ENCODE peak calls at places on chromosomes 5 and 9, in nine cellular contexts. One of them, this sample, is unnamed.

GRCh38 chr5:88821161-88821560 is 61.8 kb downstream of the MEF2C start:
- DNase-seq in stimulated activated CD8-positive, alpha-beta memory T cell treated with anti-CD3 and anti-CD28 coated beads, Interleukin-15, amount 100 ng/mL, for 1 hour: no peak
- DNase-seq in H54: no peak
- DNase-seq in mesothelial cell of epicardium: no peak
- DNase-seq in central memory CD4-positive, alpha-beta T cell: no peak
- DNase-seq in NCI-H69: no peak
- DNase-seq in GM03348: no peak
- DNase-seq in endodermal cell: no peak
- DNase-seq in WTC11: no peak
- DNase-seq in this sample: no peak

GRCh38 chr5:102910240-102911226 is 155.4 kb downstream of the PAM start:
- DNase-seq in stimulated activated CD8-positive, alpha-beta memory T cell treated with anti-CD3 and anti-CD28 coated beads, Interleukin-15, amount 100 ng/mL, for 1 hour: no peak
- DNase-seq in H54: peak; percentile 3
- DNase-seq in mesothelial cell of epicardium: no peak
- DNase-seq in central memory CD4-positive, alpha-beta T cell: no peak
- DNase-seq in NCI-H69: peak; percentile 67
- DNase-seq in GM03348: no peak
- DNase-seq in endodermal cell: no peak
- DNase-seq in WTC11: no peak
- DNase-seq in this sample: no peak

GRCh38 chr5:83059341-83059740 is 17.9 kb downstream of the TMEM167A start:
- DNase-seq in stimulated activated CD8-positive, alpha-beta memory T cell treated with anti-CD3 and anti-CD28 coated beads, Interleukin-15, amount 100 ng/mL, for 1 hour: no peak
- DNase-seq in H54: no peak
- DNase-seq in mesothelial cell of epicardium: no peak
- DNase-seq in central memory CD4-positive, alpha-beta T cell: no peak
- DNase-seq in NCI-H69: no peak
- DNase-seq in GM03348: no peak
- DNase-seq in endodermal cell: no peak
- DNase-seq in WTC11: no peak
- DNase-seq in this sample: no peak

GRCh38 chr9:130320697-130321080 is 55.1 kb downstream of the HMCN2 start:
- DNase-seq in stimulated activated CD8-positive, alpha-beta memory T cell treated with anti-CD3 and anti-CD28 coated beads, Interleukin-15, amount 100 ng/mL, for 1 hour: no peak
- DNase-seq in H54: no peak
- DNase-seq in mesothelial cell of epicardium: no peak
- DNase-seq in central memory CD4-positive, alpha-beta T cell: no peak
- DNase-seq in NCI-H69: no peak
- DNase-seq in GM03348: no peak
- DNase-seq in endodermal cell: peak; percentile 88
- DNase-seq in WTC11: peak; percentile 77
- DNase-seq in this sample: no peak

GRCh38 chr5:54251981-54252380 is 58.4 kb downstream of the ARL15 start:
- DNase-seq in stimulated activated CD8-positive, alpha-beta memory T cell treated with anti-CD3 and anti-CD28 coated beads, Interleukin-15, amount 100 ng/mL, for 1 hour: no peak
- DNase-seq in H54: no peak
- DNase-seq in mesothelial cell of epicardium: no peak
- DNase-seq in central memory CD4-positive, alpha-beta T cell: no peak
- DNase-seq in NCI-H69: peak; percentile 66
- DNase-seq in GM03348: no peak
- DNase-seq in endodermal cell: no peak
- DNase-seq in WTC11: no peak
- DNase-seq in this sample: no peak

GRCh38 chr5:69046375-69046957 is 47.3 kb upstream of the SLC30A5 start:
- DNase-seq in stimulated activated CD8-positive, alpha-beta memory T cell treated with anti-CD3 and anti-CD28 coated beads, Interleukin-15, amount 100 ng/mL, for 1 hour: no peak
- DNase-seq in H54: no peak
- DNase-seq in mesothelial cell of epicardium: no peak
- DNase-seq in central memory CD4-positive, alpha-beta T cell: no peak
- DNase-seq in NCI-H69: peak; percentile 46
- DNase-seq in GM03348: no peak
- DNase-seq in endodermal cell: no peak
- DNase-seq in WTC11: no peak
- DNase-seq in this sample: no peak

GRCh38 chr9:116417464-116417863 is 263.9 kb downstream of the PAPPA start:
- DNase-seq in stimulated activated CD8-positive, alpha-beta memory T cell treated with anti-CD3 and anti-CD28 coated beads, Interleukin-15, amount 100 ng/mL, for 1 hour: no peak
- DNase-seq in H54: no peak
- DNase-seq in mesothelial cell of epicardium: no peak
- DNase-seq in central memory CD4-positive, alpha-beta T cell: no peak
- DNase-seq in NCI-H69: no peak
- DNase-seq in GM03348: no peak
- DNase-seq in endodermal cell: no peak
- DNase-seq in WTC11: no peak
- DNase-seq in this sample: no peak

GRCh38 chr5:136057401-136057951 is 28.7 kb downstream of the TGFBI start:
- DNase-seq in stimulated activated CD8-positive, alpha-beta memory T cell treated with anti-CD3 and anti-CD28 coated beads, Interleukin-15, amount 100 ng/mL, for 1 hour: no peak
- DNase-seq in H54: no peak
- DNase-seq in mesothelial cell of epicardium: no peak
- DNase-seq in central memory CD4-positive, alpha-beta T cell: no peak
- DNase-seq in NCI-H69: no peak
- DNase-seq in GM03348: no peak
- DNase-seq in endodermal cell: no peak
- DNase-seq in WTC11: no peak
- DNase-seq in this sample: no peak

GRCh38 chr5:151212361-151212899 is 11.5 kb downstream of the CCDC69 start:
- DNase-seq in stimulated activated CD8-positive, alpha-beta memory T cell treated with anti-CD3 and anti-CD28 coated beads, Interleukin-15, amount 100 ng/mL, for 1 hour: no peak
- DNase-seq in H54: no peak
- DNase-seq in mesothelial cell of epicardium: no peak
- DNase-seq in central memory CD4-positive, alpha-beta T cell: no peak
- DNase-seq in NCI-H69: no peak
- DNase-seq in GM03348: no peak
- DNase-seq in endodermal cell: peak; percentile 22
- DNase-seq in WTC11: no peak
- DNase-seq in this sample: no peak

GRCh38 chr5:81838307-81838906 is 87.5 kb upstream of the SSBP2 start:
- DNase-seq in stimulated activated CD8-positive, alpha-beta memory T cell treated with anti-CD3 and anti-CD28 coated beads, Interleukin-15, amount 100 ng/mL, for 1 hour: no peak
- DNase-seq in H54: no peak
- DNase-seq in mesothelial cell of epicardium: no peak
- DNase-seq in central memory CD4-positive, alpha-beta T cell: peak; percentile 31
- DNase-seq in NCI-H69: peak; percentile 79
- DNase-seq in GM03348: peak; percentile 49
- DNase-seq in endodermal cell: peak; percentile 79
- DNase-seq in WTC11: no peak
- DNase-seq in this sample: peak; percentile 31

GRCh38 chr9:79900754-79901153 is 329.0 kb downstream of the TLE4 start:
- DNase-seq in stimulated activated CD8-positive, alpha-beta memory T cell treated with anti-CD3 and anti-CD28 coated beads, Interleukin-15, amount 100 ng/mL, for 1 hour: no peak
- DNase-seq in H54: no peak
- DNase-seq in mesothelial cell of epicardium: no peak
- DNase-seq in central memory CD4-positive, alpha-beta T cell: no peak
- DNase-seq in NCI-H69: no peak
- DNase-seq in GM03348: no peak
- DNase-seq in endodermal cell: no peak
- DNase-seq in WTC11: no peak
- DNase-seq in this sample: no peak

GRCh38 chr9:78786794-78787193 is 489.9 kb downstream of the PSAT1 start:
- DNase-seq in stimulated activated CD8-positive, alpha-beta memory T cell treated with anti-CD3 and anti-CD28 coated beads, Interleukin-15, amount 100 ng/mL, for 1 hour: no peak
- DNase-seq in H54: peak; percentile 38
- DNase-seq in mesothelial cell of epicardium: no peak
- DNase-seq in central memory CD4-positive, alpha-beta T cell: no peak
- DNase-seq in NCI-H69: no peak
- DNase-seq in GM03348: peak; percentile 42
- DNase-seq in endodermal cell: no peak
- DNase-seq in WTC11: no peak
- DNase-seq in this sample: no peak

GRCh38 chr9:38619556-38620447 is 594 bp downstream of the ANKRD18A start:
- DNase-seq in stimulated activated CD8-positive, alpha-beta memory T cell treated with anti-CD3 and anti-CD28 coated beads, Interleukin-15, amount 100 ng/mL, for 1 hour: no peak
- DNase-seq in H54: no peak
- DNase-seq in mesothelial cell of epicardium: no peak
- DNase-seq in central memory CD4-positive, alpha-beta T cell: peak; percentile 8
- DNase-seq in NCI-H69: peak; percentile 71
- DNase-seq in GM03348: no peak
- DNase-seq in endodermal cell: peak; percentile 76
- DNase-seq in WTC11: peak; percentile 36
- DNase-seq in this sample: peak; percentile 10

GRCh38 chr5:81924467-81924866 is 47.4 kb upstream of the ATG10 start:
- DNase-seq in stimulated activated CD8-positive, alpha-beta memory T cell treated with anti-CD3 and anti-CD28 coated beads, Interleukin-15, amount 100 ng/mL, for 1 hour: no peak
- DNase-seq in H54: no peak
- DNase-seq in mesothelial cell of epicardium: no peak
- DNase-seq in central memory CD4-positive, alpha-beta T cell: no peak
- DNase-seq in NCI-H69: peak; percentile 44
- DNase-seq in GM03348: no peak
- DNase-seq in endodermal cell: no peak
- DNase-seq in WTC11: no peak
- DNase-seq in this sample: no peak

GRCh38 chr9:88775037-88775471 is 216.2 kb upstream of the S1PR3 start:
- DNase-seq in stimulated activated CD8-positive, alpha-beta memory T cell treated with anti-CD3 and anti-CD28 coated beads, Interleukin-15, amount 100 ng/mL, for 1 hour: no peak
- DNase-seq in H54: no peak
- DNase-seq in mesothelial cell of epicardium: no peak
- DNase-seq in central memory CD4-positive, alpha-beta T cell: no peak
- DNase-seq in NCI-H69: no peak
- DNase-seq in GM03348: peak; percentile 55
- DNase-seq in endodermal cell: no peak
- DNase-seq in WTC11: no peak
- DNase-seq in this sample: no peak

GRCh38 chr5:113608113-113608551 is 94.6 kb downstream of the YTHDC2 start:
- DNase-seq in stimulated activated CD8-positive, alpha-beta memory T cell treated with anti-CD3 and anti-CD28 coated beads, Interleukin-15, amount 100 ng/mL, for 1 hour: no peak
- DNase-seq in H54: no peak
- DNase-seq in mesothelial cell of epicardium: no peak
- DNase-seq in central memory CD4-positive, alpha-beta T cell: no peak
- DNase-seq in NCI-H69: no peak
- DNase-seq in GM03348: no peak
- DNase-seq in endodermal cell: no peak
- DNase-seq in WTC11: no peak
- DNase-seq in this sample: no peak

GRCh38 chr9:95766906-95767305 is 108.6 kb upstream of the ERCC6L2 start:
- DNase-seq in stimulated activated CD8-positive, alpha-beta memory T cell treated with anti-CD3 and anti-CD28 coated beads, Interleukin-15, amount 100 ng/mL, for 1 hour: no peak
- DNase-seq in H54: no peak
- DNase-seq in mesothelial cell of epicardium: no peak
- DNase-seq in central memory CD4-positive, alpha-beta T cell: no peak
- DNase-seq in NCI-H69: no peak
- DNase-seq in GM03348: no peak
- DNase-seq in endodermal cell: peak; percentile 81
- DNase-seq in WTC11: no peak
- DNase-seq in this sample: no peak

GRCh38 chr9:121395558-121395957 is 25.5 kb upstream of the STOM start:
- DNase-seq in stimulated activated CD8-positive, alpha-beta memory T cell treated with anti-CD3 and anti-CD28 coated beads, Interleukin-15, amount 100 ng/mL, for 1 hour: no peak
- DNase-seq in H54: no peak
- DNase-seq in mesothelial cell of epicardium: no peak
- DNase-seq in central memory CD4-positive, alpha-beta T cell: no peak
- DNase-seq in NCI-H69: no peak
- DNase-seq in GM03348: no peak
- DNase-seq in endodermal cell: no peak
- DNase-seq in WTC11: no peak
- DNase-seq in this sample: no peak

GRCh38 chr9:36293918-36294317 is 35.7 kb upstream of the GNE start:
- DNase-seq in stimulated activated CD8-positive, alpha-beta memory T cell treated with anti-CD3 and anti-CD28 coated beads, Interleukin-15, amount 100 ng/mL, for 1 hour: no peak
- DNase-seq in H54: no peak
- DNase-seq in mesothelial cell of epicardium: no peak
- DNase-seq in central memory CD4-positive, alpha-beta T cell: no peak
- DNase-seq in NCI-H69: no peak
- DNase-seq in GM03348: no peak
- DNase-seq in endodermal cell: peak; percentile 54
- DNase-seq in WTC11: no peak
- DNase-seq in this sample: no peak

GRCh38 chr5:4199461-4199860 is 603.8 kb downstream of the IRX1 start:
- DNase-seq in stimulated activated CD8-positive, alpha-beta memory T cell treated with anti-CD3 and anti-CD28 coated beads, Interleukin-15, amount 100 ng/mL, for 1 hour: no peak
- DNase-seq in H54: no peak
- DNase-seq in mesothelial cell of epicardium: no peak
- DNase-seq in central memory CD4-positive, alpha-beta T cell: no peak
- DNase-seq in NCI-H69: no peak
- DNase-seq in GM03348: no peak
- DNase-seq in endodermal cell: peak; percentile 59
- DNase-seq in WTC11: no peak
- DNase-seq in this sample: no peak

GRCh38 chr9:114232091-114232440 is 76.7 kb downstream of the COL27A1 start:
- DNase-seq in stimulated activated CD8-positive, alpha-beta memory T cell treated with anti-CD3 and anti-CD28 coated beads, Interleukin-15, amount 100 ng/mL, for 1 hour: no peak
- DNase-seq in H54: no peak
- DNase-seq in mesothelial cell of epicardium: no peak
- DNase-seq in central memory CD4-positive, alpha-beta T cell: no peak
- DNase-seq in NCI-H69: peak; percentile 9
- DNase-seq in GM03348: no peak
- DNase-seq in endodermal cell: no peak
- DNase-seq in WTC11: no peak
- DNase-seq in this sample: no peak

GRCh38 chr9:130908129-130908877 is 11.7 kb upstream of the QRFP start:
- DNase-seq in stimulated activated CD8-positive, alpha-beta memory T cell treated with anti-CD3 and anti-CD28 coated beads, Interleukin-15, amount 100 ng/mL, for 1 hour: no peak
- DNase-seq in H54: no peak
- DNase-seq in mesothelial cell of epicardium: no peak
- DNase-seq in central memory CD4-positive, alpha-beta T cell: no peak
- DNase-seq in NCI-H69: peak; percentile 25
- DNase-seq in GM03348: no peak
- DNase-seq in endodermal cell: no peak
- DNase-seq in WTC11: no peak
- DNase-seq in this sample: no peak

GRCh38 chr9:86902606-86903460 is 44.5 kb downstream of the GAS1 start:
- DNase-seq in stimulated activated CD8-positive, alpha-beta memory T cell treated with anti-CD3 and anti-CD28 coated beads, Interleukin-15, amount 100 ng/mL, for 1 hour: no peak
- DNase-seq in H54: no peak
- DNase-seq in mesothelial cell of epicardium: no peak
- DNase-seq in central memory CD4-positive, alpha-beta T cell: no peak
- DNase-seq in NCI-H69: no peak
- DNase-seq in GM03348: no peak
- DNase-seq in endodermal cell: peak; percentile 80
- DNase-seq in WTC11: peak; percentile 57
- DNase-seq in this sample: no peak

GRCh38 chr5:159874308-159874707 is 42.0 kb upstream of the ADRA1B start:
- DNase-seq in stimulated activated CD8-positive, alpha-beta memory T cell treated with anti-CD3 and anti-CD28 coated beads, Interleukin-15, amount 100 ng/mL, for 1 hour: no peak
- DNase-seq in H54: no peak
- DNase-seq in mesothelial cell of epicardium: no peak
- DNase-seq in central memory CD4-positive, alpha-beta T cell: no peak
- DNase-seq in NCI-H69: no peak
- DNase-seq in GM03348: no peak
- DNase-seq in endodermal cell: no peak
- DNase-seq in WTC11: no peak
- DNase-seq in this sample: no peak

GRCh38 chr5:175712313-175712680 is 54.4 kb downstream of the HRH2 start:
- DNase-seq in stimulated activated CD8-positive, alpha-beta memory T cell treated with anti-CD3 and anti-CD28 coated beads, Interleukin-15, amount 100 ng/mL, for 1 hour: no peak
- DNase-seq in H54: no peak
- DNase-seq in mesothelial cell of epicardium: no peak
- DNase-seq in central memory CD4-positive, alpha-beta T cell: no peak
- DNase-seq in NCI-H69: no peak
- DNase-seq in GM03348: no peak
- DNase-seq in endodermal cell: no peak
- DNase-seq in WTC11: peak; percentile 6
- DNase-seq in this sample: no peak

GRCh38 chr5:102758576-102758975 is 3.5 kb downstream of the PAM start:
- DNase-seq in stimulated activated CD8-positive, alpha-beta memory T cell treated with anti-CD3 and anti-CD28 coated beads, Interleukin-15, amount 100 ng/mL, for 1 hour: no peak
- DNase-seq in H54: no peak
- DNase-seq in mesothelial cell of epicardium: no peak
- DNase-seq in central memory CD4-positive, alpha-beta T cell: no peak
- DNase-seq in NCI-H69: peak; percentile 51
- DNase-seq in GM03348: peak; percentile 34
- DNase-seq in endodermal cell: no peak
- DNase-seq in WTC11: no peak
- DNase-seq in this sample: no peak

GRCh38 chr9:35905912-35906679 is at the start of gene HRCT1:
- DNase-seq in stimulated activated CD8-positive, alpha-beta memory T cell treated with anti-CD3 and anti-CD28 coated beads, Interleukin-15, amount 100 ng/mL, for 1 hour: no peak
- DNase-seq in H54: peak; percentile 60
- DNase-seq in mesothelial cell of epicardium: no peak
- DNase-seq in central memory CD4-positive, alpha-beta T cell: no peak
- DNase-seq in NCI-H69: peak; percentile 42
- DNase-seq in GM03348: peak; percentile 91
- DNase-seq in endodermal cell: peak; percentile 52
- DNase-seq in WTC11: no peak
- DNase-seq in this sample: no peak

GRCh38 chr9:94818196-94818541 is 91.7 kb downstream of the AOPEP start:
- DNase-seq in stimulated activated CD8-positive, alpha-beta memory T cell treated with anti-CD3 and anti-CD28 coated beads, Interleukin-15, amount 100 ng/mL, for 1 hour: no peak
- DNase-seq in H54: no peak
- DNase-seq in mesothelial cell of epicardium: no peak
- DNase-seq in central memory CD4-positive, alpha-beta T cell: no peak
- DNase-seq in NCI-H69: no peak
- DNase-seq in GM03348: no peak
- DNase-seq in endodermal cell: no peak
- DNase-seq in WTC11: no peak
- DNase-seq in this sample: no peak

GRCh38 chr5:1075555-1075881 is 36.3 kb downstream of the SLC12A7 start:
- DNase-seq in stimulated activated CD8-positive, alpha-beta memory T cell treated with anti-CD3 and anti-CD28 coated beads, Interleukin-15, amount 100 ng/mL, for 1 hour: no peak
- DNase-seq in H54: no peak
- DNase-seq in mesothelial cell of epicardium: no peak
- DNase-seq in central memory CD4-positive, alpha-beta T cell: no peak
- DNase-seq in NCI-H69: no peak
- DNase-seq in GM03348: no peak
- DNase-seq in endodermal cell: no peak
- DNase-seq in WTC11: no peak
- DNase-seq in this sample: no peak

GRCh38 chr5:127875235-127876021 is 172.2 kb downstream of the CCDC192 start:
- DNase-seq in stimulated activated CD8-positive, alpha-beta memory T cell treated with anti-CD3 and anti-CD28 coated beads, Interleukin-15, amount 100 ng/mL, for 1 hour: no peak
- DNase-seq in H54: no peak
- DNase-seq in mesothelial cell of epicardium: no peak
- DNase-seq in central memory CD4-positive, alpha-beta T cell: no peak
- DNase-seq in NCI-H69: peak; percentile 85
- DNase-seq in GM03348: no peak
- DNase-seq in endodermal cell: peak; percentile 83
- DNase-seq in WTC11: peak; percentile 37
- DNase-seq in this sample: no peak

GRCh38 chr9:104923740-104924139 is 4.2 kb downstream of the ABCA1 start:
- DNase-seq in stimulated activated CD8-positive, alpha-beta memory T cell treated with anti-CD3 and anti-CD28 coated beads, Interleukin-15, amount 100 ng/mL, for 1 hour: no peak
- DNase-seq in H54: no peak
- DNase-seq in mesothelial cell of epicardium: no peak
- DNase-seq in central memory CD4-positive, alpha-beta T cell: no peak
- DNase-seq in NCI-H69: no peak
- DNase-seq in GM03348: no peak
- DNase-seq in endodermal cell: no peak
- DNase-seq in WTC11: no peak
- DNase-seq in this sample: no peak

This sample was measured in naive thymus-derived CD4-positive, alpha-beta T cell.